ENCODE peak calls at places on chromosomes 13 and 19, in four cellular contexts. O, P, Z and A are unnamed samples.

GRCh38 chr19:14333101-14333871 is 48.0 kb upstream of the ADGRE5 start:
- DNase-seq in P (no peak), Z (no peak), O (no peak), A (peak)

GRCh38 chr13:37395544-37395943 is 203.0 kb downstream of the POSTN start:
- DNase-seq in P (no peak), O (no peak), Z (no peak), A (no peak)

GRCh38 chr19:11265785-11266236 is 3.5 kb upstream of the DOCK6 start:
- DNase-seq in P (no peak), O (no peak), Z (no peak), A (peak)

GRCh38 chr19:46297700-46298476 is 1.0 kb downstream of the HIF3A start:
- DNase-seq in Z (no peak), P (no peak), O (peak), A (no peak)

GRCh38 chr19:6055013-6055795 is 55.1 kb downstream of the RFX2 start:
- DNase-seq in O (no peak), Z (no peak), P (no peak), A (peak)

GRCh38 chr13:95660981-95661581 is 15.9 kb upstream of the DNAJC3 start:
- DNase-seq in Z (no peak), O (no peak), P (peak), A (peak)

GRCh38 chr19:7998081-7998480 is 7.4 kb downstream of the ELAVL1 start:
- DNase-seq in O (no peak), Z (no peak), P (no peak), A (no peak)

GRCh38 chr13:24208314-24208713 is 47.8 kb downstream of the SPATA13 start:
- DNase-seq in O (no peak), P (no peak), Z (no peak), A (peak)

GRCh38 chr13:27194895-27195764 is 23.5 kb upstream of the USP12 start:
- DNase-seq in P (no peak), Z (no peak), O (no peak), A (peak)